ENCODE peak calls at places on chromosomes 3 and 15, in four cellular contexts. T is K562, N is HepG2, C is GM12878. S is an unnamed sample.

GRCh38 chr3:141383555-141384129 is 15.3 kb downstream of the ZBTB38 start:
- DNase-seq in T (no peak), C (no peak), N (no peak), S (no peak)

GRCh38 chr15:57333487-57333886 is 42.8 kb upstream of the CGNL1 start:
- DNase-seq in T (no peak), N (no peak), C (no peak), S (no peak)

GRCh38 chr15:60757831-60758570 is 279.1 kb upstream of the ICE2 start:
- DNase-seq in C (no peak), N (peak; percentile 58), T (no peak), S (no peak)

GRCh38 chr15:21261965-21262850 is 178.1 kb downstream of the POTEB3 start:
- DNase-seq in C (no peak), N (no peak), T (no peak), S (peak; percentile 9)

GRCh38 chr15:37031198-37031597 is 69.2 kb downstream of the MEIS2 start:
- DNase-seq in T (no peak), C (no peak), N (no peak), S (no peak)

GRCh38 chr3:179297971-179298725 is 24.7 kb upstream of the ZNF639 start:
- DNase-seq in T (no peak), N (no peak), C (no peak), S (no peak)

GRCh38 chr3:170740285-170740684 is 129.7 kb downstream of the RPL22L1 start:
- DNase-seq in N (no peak), T (no peak), C (no peak), S (no peak)

GRCh38 chr3:27993061-27993460 is 248.4 kb upstream of the CMC1 start:
- DNase-seq in C (no peak), T (no peak), N (no peak), S (no peak)

GRCh38 chr15:50880651-50881114 is 27.8 kb upstream of the AP4E1 start:
- DNase-seq in C (peak; percentile 54), N (no peak), T (no peak), S (no peak)

GRCh38 chr3:25094932-25095690 is 333.0 kb upstream of the RARB start:
- DNase-seq in T (no peak), C (no peak), N (no peak), S (no peak)

GRCh38 chr15:90286678-90287077 is 21.2 kb downstream of the NGRN start:
- DNase-seq in N (peak; percentile 43), C (no peak), T (peak; percentile 45), S (peak; percentile 69)
- TF ChIP-seq RAD21 in N (no peak), C (peak; percentile 90), T (peak; percentile 89), S (peak; percentile 76)

GRCh38 chr3:66948853-66949252 is 49.3 kb upstream of the KBTBD8 start:
- DNase-seq in N (no peak), C (no peak), T (no peak), S (no peak)
- TF ChIP-seq FOXM1 in N (no peak), C (no peak), T (no peak), S (no peak)

GRCh38 chr15:63244399-63244798 is 33.0 kb upstream of the APH1B start:
- DNase-seq in N (no peak), T (no peak), C (no peak), S (no peak)
- TF ChIP-seq POLR2AphosphoS5 in N (no peak), T (no peak), C (no peak), S (no peak)

DNA sequence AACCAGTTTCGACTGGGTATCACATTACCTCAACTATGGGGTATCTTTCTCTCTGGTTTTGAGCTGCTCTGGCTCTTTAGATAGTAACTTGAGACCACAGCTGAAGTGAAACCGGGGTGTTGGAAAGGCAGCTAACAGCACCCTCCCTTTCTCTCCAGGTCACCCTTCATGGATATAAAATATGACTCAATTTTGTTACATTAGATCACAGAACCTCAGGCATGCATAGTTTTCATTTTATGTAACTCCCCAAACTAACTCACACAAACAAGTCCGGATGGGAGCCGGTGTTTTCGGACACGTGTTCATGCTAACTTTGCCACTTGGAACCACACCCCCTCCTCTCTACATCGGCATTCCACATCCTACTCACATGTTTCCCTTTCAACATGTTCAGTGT is 90.7 kb downstream of the NR2F2 start:
- DNase-seq in N (no peak), T (peak; percentile 32), C (no peak), S (no peak)
- TF ChIP-seq RAD21 in N (no peak), T (no peak), C (no peak), S (no peak)